ENCODE peak calls at places on chromosome 10, in five cellular contexts. One of them, this sample, is unnamed.

GRCh38 chr10:79303631-79304478 is 43.4 kb upstream of the PPIF start:
- DNase-seq in astrocyte of the spinal cord: no peak
- DNase-seq in CD14-positive monocyte: no peak
- DNase-seq in foreskin fibroblast: no peak
- DNase-seq in RWPE1: no peak
- DNase-seq in this sample: no peak

GRCh38 chr10:122551450-122551849 is 9.1 kb upstream of the DMBT1 start:
- DNase-seq in astrocyte of the spinal cord: no peak
- DNase-seq in CD14-positive monocyte: no peak
- DNase-seq in foreskin fibroblast: no peak
- DNase-seq in RWPE1: no peak
- DNase-seq in this sample: no peak

GRCh38 chr10:13705526-13706169 is 118.9 kb downstream of the PRPF18 start:
- DNase-seq in astrocyte of the spinal cord: peak
- DNase-seq in CD14-positive monocyte: no peak
- DNase-seq in foreskin fibroblast: no peak
- DNase-seq in RWPE1: no peak
- DNase-seq in this sample: no peak

GRCh38 chr10:114915294-114915693 is 22.7 kb upstream of the TRUB1 start:
- DNase-seq in astrocyte of the spinal cord: no peak
- DNase-seq in CD14-positive monocyte: no peak
- DNase-seq in foreskin fibroblast: no peak
- DNase-seq in RWPE1: no peak
- DNase-seq in this sample: no peak

GRCh38 chr10:123607386-123607785 is 58.8 kb upstream of the GPR26 start:
- DNase-seq in astrocyte of the spinal cord: no peak
- DNase-seq in CD14-positive monocyte: no peak
- DNase-seq in foreskin fibroblast: no peak
- DNase-seq in RWPE1: no peak
- DNase-seq in this sample: no peak

GRCh38 chr10:69958232-69958902 is 94.3 kb upstream of the MACROH2A2 start:
- DNase-seq in astrocyte of the spinal cord: peak
- DNase-seq in CD14-positive monocyte: peak
- DNase-seq in foreskin fibroblast: no peak
- DNase-seq in RWPE1: peak
- DNase-seq in this sample: no peak

GRCh38 chr10:2263556-2263955 is 526.2 kb upstream of the ADARB2 start:
- DNase-seq in astrocyte of the spinal cord: no peak
- DNase-seq in CD14-positive monocyte: no peak
- DNase-seq in foreskin fibroblast: no peak
- DNase-seq in RWPE1: no peak
- DNase-seq in this sample: no peak

GRCh38 chr10:112823604-112824003 is 126.4 kb upstream of the TCF7L2 start:
- DNase-seq in astrocyte of the spinal cord: no peak
- DNase-seq in CD14-positive monocyte: no peak
- DNase-seq in foreskin fibroblast: no peak
- DNase-seq in RWPE1: no peak
- DNase-seq in this sample: no peak

GRCh38 chr10:103936022-103936421 is 18.0 kb upstream of the STN1 start:
- DNase-seq in astrocyte of the spinal cord: no peak
- DNase-seq in CD14-positive monocyte: no peak
- DNase-seq in foreskin fibroblast: no peak
- DNase-seq in RWPE1: no peak
- DNase-seq in this sample: no peak

GRCh38 chr10:132095403-132096113 is 29.8 kb downstream of the JAKMIP3 start:
- DNase-seq in astrocyte of the spinal cord: no peak
- DNase-seq in CD14-positive monocyte: no peak
- DNase-seq in foreskin fibroblast: no peak
- DNase-seq in RWPE1: no peak
- DNase-seq in this sample: no peak

GRCh38 chr10:71963351-71963755 is 842 bp upstream of the CHST3 start:
- DNase-seq in astrocyte of the spinal cord: no peak
- DNase-seq in CD14-positive monocyte: no peak
- DNase-seq in foreskin fibroblast: no peak
- DNase-seq in RWPE1: no peak
- DNase-seq in this sample: no peak

GRCh38 chr10:126458453-126458852 is 70.2 kb upstream of the ADAM12 start:
- DNase-seq in astrocyte of the spinal cord: peak
- DNase-seq in CD14-positive monocyte: no peak
- DNase-seq in foreskin fibroblast: peak
- DNase-seq in RWPE1: no peak
- DNase-seq in this sample: no peak

GRCh38 chr10:120221873-120222485 is 235.0 kb upstream of the PLPP4 start:
- DNase-seq in astrocyte of the spinal cord: peak
- DNase-seq in CD14-positive monocyte: no peak
- DNase-seq in foreskin fibroblast: peak
- DNase-seq in RWPE1: peak
- DNase-seq in this sample: peak

GRCh38 chr10:34627331-34627730 is 187.8 kb downstream of the PARD3 start:
- DNase-seq in astrocyte of the spinal cord: no peak
- DNase-seq in CD14-positive monocyte: no peak
- DNase-seq in foreskin fibroblast: no peak
- DNase-seq in RWPE1: no peak
- DNase-seq in this sample: no peak

GRCh38 chr10:125000366-125001312 is 58.7 kb downstream of the ZRANB1 start:
- DNase-seq in astrocyte of the spinal cord: peak
- DNase-seq in CD14-positive monocyte: no peak
- DNase-seq in foreskin fibroblast: no peak
- DNase-seq in RWPE1: no peak
- DNase-seq in this sample: peak

GRCh38 chr10:24118246-24118645 is 90.7 kb upstream of the KIAA1217 start:
- DNase-seq in astrocyte of the spinal cord: no peak
- DNase-seq in CD14-positive monocyte: no peak
- DNase-seq in foreskin fibroblast: no peak
- DNase-seq in RWPE1: no peak
- DNase-seq in this sample: no peak

GRCh38 chr10:62501547-62501946 is 127.4 kb downstream of the ZNF365 start:
- DNase-seq in astrocyte of the spinal cord: no peak
- DNase-seq in CD14-positive monocyte: no peak
- DNase-seq in foreskin fibroblast: peak
- DNase-seq in RWPE1: no peak
- DNase-seq in this sample: no peak

GRCh38 chr10:116765549-116766162 is 23.3 kb upstream of the HSPA12A start:
- DNase-seq in astrocyte of the spinal cord: no peak
- DNase-seq in CD14-positive monocyte: no peak
- DNase-seq in foreskin fibroblast: no peak
- DNase-seq in RWPE1: no peak
- DNase-seq in this sample: no peak

GRCh38 chr10:29807407-29807806 is 172.6 kb upstream of the SVIL start:
- DNase-seq in astrocyte of the spinal cord: peak
- DNase-seq in CD14-positive monocyte: no peak
- DNase-seq in foreskin fibroblast: peak
- DNase-seq in RWPE1: peak
- DNase-seq in this sample: no peak

GRCh38 chr10:111989136-111990050 is 194.2 kb downstream of the GPAM start:
- DNase-seq in astrocyte of the spinal cord: no peak
- DNase-seq in CD14-positive monocyte: no peak
- DNase-seq in foreskin fibroblast: no peak
- DNase-seq in RWPE1: no peak
- DNase-seq in this sample: no peak

GRCh38 chr10:19570991-19571390 is 245.2 kb upstream of the PLXDC2 start:
- DNase-seq in astrocyte of the spinal cord: no peak
- DNase-seq in CD14-positive monocyte: no peak
- DNase-seq in foreskin fibroblast: no peak
- DNase-seq in RWPE1: no peak
- DNase-seq in this sample: no peak

GRCh38 chr10:126902157-126902556 is 3.1 kb upstream of the DOCK1 start:
- DNase-seq in astrocyte of the spinal cord: peak
- DNase-seq in CD14-positive monocyte: no peak
- DNase-seq in foreskin fibroblast: peak
- DNase-seq in RWPE1: peak
- DNase-seq in this sample: no peak

GRCh38 chr10:71632200-71632820 is 87.3 kb downstream of the C10orf105 start:
- DNase-seq in astrocyte of the spinal cord: no peak
- DNase-seq in CD14-positive monocyte: no peak
- DNase-seq in foreskin fibroblast: no peak
- DNase-seq in RWPE1: no peak
- DNase-seq in this sample: no peak

GRCh38 chr10:35639651-35640311 is 2.3 kb downstream of the FZD8 start:
- DNase-seq in astrocyte of the spinal cord: peak
- DNase-seq in CD14-positive monocyte: no peak
- DNase-seq in foreskin fibroblast: no peak
- DNase-seq in RWPE1: no peak
- DNase-seq in this sample: peak

GRCh38 chr10:126373137-126373536 is 15.1 kb downstream of the ADAM12 start:
- DNase-seq in astrocyte of the spinal cord: no peak
- DNase-seq in CD14-positive monocyte: no peak
- DNase-seq in foreskin fibroblast: peak
- DNase-seq in RWPE1: no peak
- DNase-seq in this sample: no peak

GRCh38 chr10:94409016-94409657 is 6.8 kb downstream of the TBC1D12 start:
- DNase-seq in astrocyte of the spinal cord: no peak
- DNase-seq in CD14-positive monocyte: no peak
- DNase-seq in foreskin fibroblast: no peak
- DNase-seq in RWPE1: no peak
- DNase-seq in this sample: no peak

GRCh38 chr10:25561761-25562160 is 372.3 kb upstream of the MYO3A start:
- DNase-seq in astrocyte of the spinal cord: no peak
- DNase-seq in CD14-positive monocyte: no peak
- DNase-seq in foreskin fibroblast: no peak
- DNase-seq in RWPE1: no peak
- DNase-seq in this sample: no peak
- TF ChIP-seq CTCF in astrocyte of the spinal cord: no peak
- TF ChIP-seq CTCF in CD14-positive monocyte: no peak
- TF ChIP-seq CTCF in foreskin fibroblast: no peak
- TF ChIP-seq CTCF in RWPE1: no peak
- TF ChIP-seq CTCF in this sample: no peak

DNA sequence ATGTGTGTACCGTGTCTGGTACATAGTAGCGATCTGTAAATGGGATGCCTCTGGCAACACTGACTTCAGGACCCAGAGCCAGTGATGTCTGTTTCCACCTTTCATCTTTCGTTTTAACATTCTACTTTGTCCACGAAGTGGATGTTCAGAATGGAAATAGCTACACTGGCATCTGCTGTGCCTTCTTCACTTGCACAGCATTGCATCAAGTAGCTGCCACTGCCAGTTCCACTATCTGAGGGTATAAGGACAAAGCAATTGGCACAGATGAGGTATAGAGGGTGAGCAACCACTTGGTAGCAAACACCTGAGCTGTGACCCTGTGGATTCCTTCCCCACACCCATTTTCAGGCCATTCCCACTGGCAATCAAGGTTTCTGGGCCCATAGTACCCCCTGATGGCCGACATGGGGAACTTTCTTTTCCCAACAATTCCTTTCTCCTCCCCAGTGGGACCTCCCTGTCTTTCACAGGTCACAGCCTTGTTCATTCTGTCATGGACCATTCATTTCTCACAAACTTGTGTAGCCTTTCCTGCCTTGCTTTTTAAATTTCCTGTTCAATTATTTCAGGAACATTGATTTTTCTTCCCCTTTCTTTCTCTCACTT is 4.0 kb downstream of the ITGA8 start:
- DNase-seq in astrocyte of the spinal cord: peak
- DNase-seq in CD14-positive monocyte: no peak
- DNase-seq in foreskin fibroblast: no peak
- DNase-seq in RWPE1: no peak
- DNase-seq in this sample: no peak
- TF ChIP-seq CTCF in astrocyte of the spinal cord: peak
- TF ChIP-seq CTCF in CD14-positive monocyte: no peak
- TF ChIP-seq CTCF in foreskin fibroblast: peak
- TF ChIP-seq CTCF in RWPE1: no peak
- TF ChIP-seq CTCF in this sample: peak

DNA sequence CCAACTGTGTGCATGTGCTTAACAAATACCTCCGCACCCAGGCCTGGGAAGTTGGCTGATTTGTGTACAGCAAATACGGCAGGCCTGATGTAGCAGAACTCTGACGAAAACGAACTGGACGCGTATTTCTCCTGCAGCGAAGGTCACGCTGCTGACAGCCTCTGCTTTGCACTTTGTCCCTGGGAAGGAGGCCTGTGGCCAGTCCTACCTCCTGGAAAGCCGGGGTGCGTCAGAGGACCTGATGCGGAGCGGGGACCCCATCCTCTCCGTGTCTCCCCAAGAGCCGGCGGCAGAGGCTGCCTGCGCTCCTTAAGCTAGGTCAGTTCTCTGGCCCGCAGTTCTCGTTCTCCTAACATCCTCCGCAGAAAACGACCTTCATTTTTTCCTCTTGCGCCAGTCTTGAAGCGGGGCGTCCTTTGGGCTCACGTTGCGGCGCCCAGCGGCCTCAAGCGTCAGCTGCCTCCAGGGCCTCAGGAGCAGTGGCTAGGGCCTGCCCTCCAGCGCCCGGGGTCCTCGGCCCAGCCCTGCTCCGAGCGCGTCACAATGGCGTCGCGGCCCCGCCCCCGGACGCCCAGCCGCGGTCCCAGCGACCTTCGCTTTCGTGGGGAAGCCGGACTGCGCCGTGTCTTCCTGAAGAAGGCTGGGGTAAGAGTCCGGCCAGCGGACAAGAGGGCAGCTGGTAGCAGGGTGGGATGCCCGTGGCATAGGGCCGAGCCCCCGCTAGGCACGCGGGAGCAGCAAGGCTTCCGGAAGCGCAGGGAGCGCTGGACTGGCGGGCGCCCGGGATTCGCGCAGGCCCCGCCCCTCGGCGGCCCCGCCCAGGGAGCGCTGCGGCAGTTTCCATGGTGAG is at the start of gene ZNF487:
- DNase-seq in astrocyte of the spinal cord: peak
- DNase-seq in CD14-positive monocyte: peak
- DNase-seq in foreskin fibroblast: peak
- DNase-seq in RWPE1: peak
- DNase-seq in this sample: peak
- TF ChIP-seq CTCF in astrocyte of the spinal cord: peak
- TF ChIP-seq CTCF in CD14-positive monocyte: peak
- TF ChIP-seq CTCF in foreskin fibroblast: no peak
- TF ChIP-seq CTCF in RWPE1: no peak
- TF ChIP-seq CTCF in this sample: no peak

GRCh38 chr10:76784076-76784475 is 853.5 kb downstream of the KCNMA1 start:
- DNase-seq in astrocyte of the spinal cord: no peak
- DNase-seq in CD14-positive monocyte: no peak
- DNase-seq in foreskin fibroblast: no peak
- DNase-seq in RWPE1: no peak
- DNase-seq in this sample: no peak

GRCh38 chr10:76774987-76775603 is 862.5 kb downstream of the KCNMA1 start:
- DNase-seq in astrocyte of the spinal cord: no peak
- DNase-seq in CD14-positive monocyte: no peak
- DNase-seq in foreskin fibroblast: no peak
- DNase-seq in RWPE1: no peak
- DNase-seq in this sample: no peak

GRCh38 chr10:76779821-76780281 is 857.8 kb downstream of the KCNMA1 start:
- DNase-seq in astrocyte of the spinal cord: no peak
- DNase-seq in CD14-positive monocyte: no peak
- DNase-seq in foreskin fibroblast: no peak
- DNase-seq in RWPE1: no peak
- DNase-seq in this sample: no peak

DNA sequence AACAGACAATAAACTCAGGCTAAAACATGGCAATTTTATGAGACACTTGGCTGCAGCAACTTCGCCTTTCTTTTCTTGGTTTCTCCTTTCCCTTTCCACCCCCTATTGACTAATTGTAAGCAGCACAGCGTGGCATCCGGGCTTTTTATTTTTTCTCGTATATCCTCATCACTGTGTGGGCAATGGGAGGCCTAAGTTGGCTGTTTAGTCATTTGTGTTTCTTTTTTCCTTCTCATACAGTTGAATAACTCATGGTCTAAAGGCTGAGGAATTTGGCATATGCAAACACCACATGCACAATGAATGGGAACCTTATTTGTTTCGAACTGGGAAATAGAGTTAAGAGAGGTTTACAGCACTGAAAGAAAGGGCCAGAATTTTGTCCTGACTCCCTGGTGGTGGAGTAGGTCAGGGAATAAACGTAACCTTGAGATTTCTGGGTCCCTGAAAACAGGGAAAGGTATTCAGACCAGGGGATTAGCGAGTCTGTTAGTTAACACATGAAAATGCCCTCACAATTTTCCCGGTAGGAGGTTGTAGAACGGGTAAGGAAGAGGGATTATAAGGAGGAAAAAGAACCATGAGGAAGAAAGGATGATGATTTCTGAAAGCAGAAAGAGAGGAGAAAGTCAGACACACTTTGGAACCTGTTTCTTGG is 858.3 kb downstream of the KCNMA1 start:
- DNase-seq in astrocyte of the spinal cord: peak
- DNase-seq in CD14-positive monocyte: no peak
- DNase-seq in foreskin fibroblast: peak
- DNase-seq in RWPE1: no peak
- DNase-seq in this sample: peak
- TF ChIP-seq CTCF in astrocyte of the spinal cord: peak
- TF ChIP-seq CTCF in CD14-positive monocyte: no peak
- TF ChIP-seq CTCF in foreskin fibroblast: no peak
- TF ChIP-seq CTCF in RWPE1: no peak
- TF ChIP-seq CTCF in this sample: peak

This sample was measured in neural crest cell.